ENCODE peak calls at places on chromosomes 6 and 20, in six cellular contexts. L is AG04450; D is left lung; U is tibial artery; I is effector memory CD4-positive, alpha-beta T cell; J is lower lobe of right lung. Y is an unnamed sample. For H3K9me3, the result is how much of the 10 kb centered on the place peaks cover.

GRCh38 chr20:58911970-58912369 is 59.5 kb downstream of the GNAS start:
- DNase-seq in L (no peak), U (no peak), J (no peak), I (no peak), D (no peak), Y (no peak)

GRCh38 chr20:51812861-51813260 is 10.5 kb upstream of the SALL4 start:
- DNase-seq in L (no peak), U (no peak), D (no peak), I (no peak), J (no peak), Y (no peak)

GRCh38 chr6:67916389-67916788 is 718.7 kb upstream of the ADGRB3 start:
- DNase-seq in J (no peak), L (no peak), U (no peak), I (no peak), D (no peak), Y (no peak)

GRCh38 chr20:4985658-4986057 is 15.7 kb downstream of the SLC23A2 start:
- DNase-seq in L (no peak), D (no peak), J (no peak), U (no peak), I (no peak), Y (no peak)

GRCh38 chr6:146429831-146430230 is 113.8 kb upstream of the RAB32 start:
- DNase-seq in U (no peak), L (no peak), D (no peak), I (no peak), J (no peak), Y (no peak)

GRCh38 chr20:58231678-58232077 is 3.2 kb upstream of the ANKRD60 start:
- DNase-seq in I (no peak), D (no peak), L (no peak), U (no peak), J (no peak), Y (no peak)

GRCh38 chr6:44257753-44258324 is 511 bp upstream of the SLC35B2 start:
- DNase-seq in D (no peak), J (no peak), I (no peak), U (no peak), L (no peak), Y (no peak)

GRCh38 chr20:51036827-51037229 is 13.9 kb upstream of the KCNG1 start:
- DNase-seq in U (no peak), D (no peak), L (no peak), I (no peak), J (no peak), Y (no peak)

GRCh38 chr6:134468633-134469032 is 150.7 kb upstream of the SGK1 start:
- DNase-seq in L (no peak), D (no peak), J (no peak), I (no peak), U (no peak), Y (no peak)

GRCh38 chr6:44315506-44315905 is 2.4 kb upstream of the AARS2 start:
- DNase-seq in L (no peak), D (no peak), I (no peak), U (no peak), J (no peak), Y (no peak)

GRCh38 chr6:113642714-113643442 is 214.3 kb upstream of the MARCKS start:
- DNase-seq in D (no peak), J (no peak), U (no peak), I (no peak), L (no peak), Y (no peak)

GRCh38 chr20:46230811-46231282 is 77.5 kb downstream of the CDH22 start:
- DNase-seq in I (no peak), J (no peak), D (no peak), L (no peak), U (no peak), Y (no peak)

GRCh38 chr20:44035924-44036323 is 121.3 kb downstream of the TOX2 start:
- DNase-seq in D (no peak), U (no peak), L (no peak), J (no peak), I (no peak), Y (no peak)

GRCh38 chr20:63538204-63539091 is 1.3 kb upstream of the PTK6 start:
- DNase-seq in D (no peak), L (no peak), U (no peak), J (peak), I (peak), Y (no peak)

GRCh38 chr6:119129148-119129967 is 50.9 kb upstream of the FAM184A start:
- DNase-seq in J (no peak), L (peak), U (no peak), D (no peak), I (no peak), Y (no peak)

GRCh38 chr6:140071115-140071514 is 696.7 kb upstream of the CITED2 start:
- DNase-seq in I (no peak), J (no peak), L (no peak), U (no peak), D (no peak), Y (no peak)

GRCh38 chr20:13402171-13402760 is 181.2 kb downstream of the ISM1 start:
- DNase-seq in I (no peak), J (no peak), D (no peak), L (no peak), U (no peak), Y (no peak)

GRCh38 chr6:141133836-141134235 is 998.9 kb upstream of the GJE1 start:
- DNase-seq in U (no peak), J (no peak), D (no peak), L (no peak), I (no peak), Y (no peak)

GRCh38 chr20:58149412-58150091 is 78.9 kb downstream of the ANKRD60 start:
- DNase-seq in U (no peak), D (no peak), J (no peak), L (no peak), I (no peak), Y (no peak)

GRCh38 chr6:100461273-100461919 is 3.3 kb downstream of the SIM1 start:
- DNase-seq in L (no peak), J (no peak), I (no peak), D (no peak), U (no peak), Y (no peak)

GRCh38 chr6:139017227-139017626 is 11.3 kb upstream of the ABRACL start:
- DNase-seq in U (no peak), L (no peak), J (no peak), I (no peak), D (no peak), Y (no peak)

GRCh38 chr6:5087389-5087788 is 2.2 kb downstream of the PPP1R3G start:
- DNase-seq in D (no peak), U (peak), J (peak), L (no peak), I (no peak), Y (no peak)

GRCh38 chr6:707576-708236 is 14.8 kb upstream of the EXOC2 start:
- DNase-seq in U (no peak), D (no peak), J (no peak), L (no peak), I (no peak), Y (no peak)

GRCh38 chr6:133983099-133983939 is 30.3 kb downstream of the TBPL1 start:
- DNase-seq in L (no peak), D (peak), U (no peak), J (peak), I (peak), Y (no peak)

GRCh38 chr6:154792761-154793160 is 59.5 kb downstream of the SCAF8 start:
- DNase-seq in J (no peak), I (no peak), D (no peak), L (no peak), U (no peak), Y (no peak)

GRCh38 chr20:63191400-63191799 is 24.5 kb downstream of the YTHDF1 start:
- DNase-seq in J (peak), L (no peak), I (no peak), D (peak), U (no peak), Y (no peak)

GRCh38 chr6:3348821-3349220 is 90.1 kb downstream of the PSMG4 start:
- DNase-seq in U (no peak), L (no peak), D (no peak), J (no peak), I (no peak), Y (no peak)

GRCh38 chr6:13611715-13612114 is 3.4 kb upstream of the NOL7 start:
- DNase-seq in D (no peak), U (no peak), J (no peak), I (no peak), L (no peak), Y (no peak)

GRCh38 chr20:54199721-54200176 is 8.1 kb upstream of the PFDN4 start:
- DNase-seq in J (peak), D (peak), L (peak), U (peak), I (peak), Y (no peak)

GRCh38 chr6:77857421-77857820 is 204.6 kb downstream of the MEI4 start:
- DNase-seq in I (no peak), J (no peak), U (no peak), D (no peak), L (no peak), Y (no peak)

GRCh38 chr20:47872341-47872740 is 87.1 kb upstream of the SULF2 start:
- DNase-seq in L (no peak), I (no peak), J (no peak), U (no peak), D (no peak), Y (no peak)

GRCh38 chr6:24440897-24441598 is 38.3 kb downstream of the MRS2 start:
- DNase-seq in J (no peak), I (no peak), D (no peak), U (no peak), L (no peak), Y (no peak)

GRCh38 chr6:14693301-14694192 is 552.3 kb upstream of the JARID2 start:
- DNase-seq in D (no peak), I (no peak), L (no peak), U (no peak), J (no peak), Y (no peak)

GRCh38 chr20:50395258-50395729 is 114.9 kb upstream of the PTPN1 start:
- DNase-seq in D (no peak), U (peak), J (peak), L (no peak), I (no peak), Y (peak)

GRCh38 chr6:15663057-15663638 is 320 bp upstream of the DTNBP1 start:
- DNase-seq in I (no peak), D (no peak), L (peak), U (peak), J (no peak), Y (no peak)

GRCh38 chr6:13762648-13763441 is 51.2 kb upstream of the RANBP9 start:
- DNase-seq in I (no peak), J (no peak), L (peak), U (peak), D (no peak), Y (peak)

GRCh38 chr6:121897337-121897760 is 461.9 kb downstream of the GJA1 start:
- DNase-seq in D (no peak), L (no peak), U (no peak), J (no peak), I (no peak), Y (no peak)

GRCh38 chr6:167558213-167558869 is 233.5 kb downstream of the TTLL2 start:
- DNase-seq in D (no peak), J (no peak), U (no peak), L (no peak), I (no peak), Y (no peak)

GRCh38 chr6:116483616-116484015 is 22.4 kb downstream of the CALHM6 start:
- DNase-seq in L (no peak), U (no peak), I (no peak), J (no peak), D (no peak), Y (no peak)

GRCh38 chr20:13858496-13859270 is 73.9 kb downstream of the NDUFAF5 start:
- DNase-seq in D (no peak), J (no peak), U (no peak), L (no peak), I (no peak), Y (no peak)

DNA sequence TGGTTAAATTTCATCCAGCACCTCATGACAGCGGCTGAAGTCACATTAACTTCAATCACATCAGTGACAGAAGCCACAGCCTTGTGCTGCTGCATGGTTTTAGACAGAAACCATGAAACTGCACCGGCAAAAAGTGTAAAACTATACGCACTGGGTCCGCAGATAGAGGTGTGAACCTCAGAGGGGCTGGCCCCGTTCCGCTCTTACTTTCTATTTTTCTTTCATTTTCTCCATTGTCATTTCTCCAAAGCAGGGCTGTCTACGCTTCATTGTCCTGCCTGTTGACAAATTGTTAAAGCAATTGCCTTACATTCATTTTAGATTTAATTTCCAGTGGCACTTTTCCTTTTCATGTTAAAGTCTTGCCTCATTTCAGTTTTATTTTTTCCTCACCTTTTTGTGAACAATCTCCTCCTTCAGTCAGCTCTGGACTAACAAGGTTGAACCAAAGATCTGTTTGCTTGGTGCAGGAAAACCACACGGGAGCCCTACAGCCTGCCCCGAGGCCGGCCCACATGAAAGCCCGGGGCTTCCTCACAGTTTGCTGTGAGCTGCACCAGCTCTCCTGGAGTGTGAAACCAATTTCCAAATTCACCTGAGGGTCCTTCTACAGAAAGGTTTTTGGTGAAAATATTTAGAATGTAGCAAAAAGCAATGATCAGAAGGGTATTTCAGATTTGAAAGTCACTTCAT is 63.7 kb downstream of the PRR18 start:
- DNase-seq in D (peak), L (no peak), I (no peak), J (no peak), U (no peak), Y (no peak)
- H3K4me3 ChIP-seq in D (no peak), L (no peak), I (peak), J (no peak), U (no peak), Y (no peak)

GRCh38 chr6:109356237-109356636 is 26.0 kb downstream of the CD164 start:
- DNase-seq in L (no peak), U (no peak), D (no peak), J (no peak), I (no peak), Y (no peak)
- H3K9me3 ChIP-seq in L (under half), U (under half), D (under half), J (under half), I (under half), Y (under half)

GRCh38 chr6:41683460-41684310 is 45.4 kb downstream of the MDFI start:
- DNase-seq in U (peak), I (peak), D (peak), J (peak), L (no peak), Y (peak)
- H3K4me3 ChIP-seq in U (peak), I (peak), D (peak), J (peak), L (peak), Y (peak)

DNA sequence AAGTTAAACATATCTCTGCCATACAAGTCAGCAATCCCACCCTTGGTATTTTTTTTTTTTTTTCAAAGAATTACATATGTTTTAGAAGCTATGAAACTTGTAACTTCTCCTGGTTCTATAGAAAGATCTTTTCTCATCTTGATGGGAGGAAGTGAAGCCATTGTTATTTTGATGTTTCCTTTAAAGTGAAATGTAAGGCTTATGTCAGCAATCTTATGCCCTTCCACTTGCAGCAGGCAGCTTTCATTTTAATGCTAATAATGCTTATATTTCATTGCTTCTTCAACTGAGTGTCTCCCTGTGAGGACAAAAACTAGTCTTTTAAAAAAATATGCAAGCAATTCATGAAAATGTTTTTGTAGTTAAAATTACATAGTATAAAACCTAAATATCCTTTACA is 1614.7 kb downstream of the KHDRBS2 start:
- DNase-seq in D (no peak), I (no peak), U (no peak), J (no peak), L (no peak), Y (no peak)
- H3K9me3 ChIP-seq in D (under half), I (under half), U (under half), J (under half), L (under half), Y (under half)

Y was measured in thoracic aorta.